ENCODE peak calls at places on chromosome 19, in seven cellular contexts. F is cardiac fibroblast, G is mammary epithelial cell, P is spleen, S is neural crest cell, O is cardiac muscle cell, R is epithelial cell of esophagus. E is an unnamed sample.

GRCh38 chr19:15216363-15216762 is 15.6 kb upstream of the NOTCH3 start:
- DNase-seq in G (peak), S (no peak), O (no peak), R (peak), P (no peak), F (no peak), E (peak)

GRCh38 chr19:13022111-13022858 is 27.0 kb downstream of the NFIX start:
- DNase-seq in G (peak), S (no peak), R (no peak), P (no peak), F (peak), O (no peak), E (no peak)

GRCh38 chr19:32238076-32238475 is 107.3 kb upstream of the ZNF507 start:
- DNase-seq in S (no peak), P (no peak), O (no peak), F (no peak), R (no peak), G (no peak), E (no peak)

GRCh38 chr19:12745166-12745897 is 6.3 kb upstream of the BEST2 start:
- DNase-seq in F (peak), O (no peak), R (no peak), P (no peak), S (no peak), G (no peak), E (no peak)

GRCh38 chr19:11479470-11480080 is 1.3 kb downstream of the ELAVL3 start:
- DNase-seq in O (peak), S (peak), F (peak), R (peak), P (no peak), G (no peak), E (peak)

GRCh38 chr19:10001899-10002298 is 8.4 kb downstream of the COL5A3 start:
- DNase-seq in O (no peak), S (peak), F (peak), P (no peak), G (no peak), R (no peak), E (peak)

GRCh38 chr19:21143846-21144245 is 2.0 kb downstream of the ZNF431 start:
- DNase-seq in P (no peak), G (peak), O (no peak), S (no peak), F (no peak), R (peak), E (no peak)

GRCh38 chr19:33868821-33869412 is 72.2 kb downstream of the KCTD15 start:
- DNase-seq in G (peak), R (peak), F (peak), S (no peak), O (peak), P (peak), E (no peak)

GRCh38 chr19:4457654-4458406 is at the start of gene UBXN6:
- DNase-seq in S (peak), R (peak), F (peak), G (peak), O (peak), P (peak), E (peak)

GRCh38 chr19:18489627-18490184 is 32.2 kb downstream of the ELL start:
- DNase-seq in O (no peak), F (no peak), S (no peak), R (no peak), P (no peak), G (no peak), E (no peak)

GRCh38 chr19:32176591-32176990 is 168.8 kb upstream of the ZNF507 start:
- DNase-seq in S (no peak), G (no peak), O (no peak), R (no peak), P (no peak), F (no peak), E (no peak)

GRCh38 chr19:30109565-30109964 is 167.5 kb downstream of the URI1 start:
- DNase-seq in S (no peak), F (no peak), R (no peak), O (no peak), P (no peak), G (no peak), E (no peak)

DNA sequence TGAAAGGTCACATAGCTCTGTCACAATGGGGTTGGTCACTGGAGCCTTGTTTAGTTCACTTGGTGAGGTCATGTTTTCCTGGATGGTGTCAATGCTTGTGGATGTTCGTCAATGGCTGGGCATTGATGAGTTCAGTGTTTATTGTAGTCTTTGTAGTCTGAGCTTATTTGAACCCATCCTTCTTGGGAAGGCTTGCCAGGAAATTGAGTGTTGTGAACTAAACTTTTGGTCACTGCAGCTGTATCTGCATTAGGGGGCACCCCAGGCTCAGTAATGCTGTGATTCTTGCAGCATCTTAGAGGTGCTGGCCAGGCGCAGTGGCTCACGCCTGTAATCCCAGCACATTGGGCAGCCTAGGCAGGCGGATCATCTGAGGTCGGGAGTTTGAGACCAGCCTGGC is 22.0 kb downstream of the BLOC1S3 start:
- DNase-seq in G (peak), S (peak), O (peak), F (peak), P (no peak), R (peak), E (peak)
- TF ChIP-seq CTCF in G (peak), S (peak), O (peak), F (peak), P (no peak), R (peak), E (peak)

GRCh38 chr19:1400281-1401137 is 833 bp downstream of the GAMT start:
- DNase-seq in P (no peak), S (no peak), O (peak), G (no peak), R (no peak), F (peak), E (peak)

GRCh38 chr19:1399745-1400144 is 1.6 kb downstream of the GAMT start:
- DNase-seq in R (no peak), P (no peak), S (no peak), O (no peak), F (no peak), G (no peak), E (no peak)

GRCh38 chr19:1401889-1402217 is 511 bp upstream of the GAMT start:
- DNase-seq in S (no peak), R (no peak), F (no peak), P (no peak), O (no peak), G (no peak), E (no peak)

GRCh38 chr19:1402411-1403070 is 1.2 kb upstream of the GAMT start:
- DNase-seq in S (no peak), R (peak), O (no peak), G (peak), P (no peak), F (no peak), E (no peak)

GRCh38 chr19:1401138-1401888 is at the start of gene GAMT:
- DNase-seq in G (no peak), O (peak), R (no peak), P (peak), S (peak), F (peak), E (no peak)
- TF ChIP-seq CTCF in G (peak), O (peak), R (no peak), P (peak), S (peak), F (no peak), E (no peak)

DNA sequence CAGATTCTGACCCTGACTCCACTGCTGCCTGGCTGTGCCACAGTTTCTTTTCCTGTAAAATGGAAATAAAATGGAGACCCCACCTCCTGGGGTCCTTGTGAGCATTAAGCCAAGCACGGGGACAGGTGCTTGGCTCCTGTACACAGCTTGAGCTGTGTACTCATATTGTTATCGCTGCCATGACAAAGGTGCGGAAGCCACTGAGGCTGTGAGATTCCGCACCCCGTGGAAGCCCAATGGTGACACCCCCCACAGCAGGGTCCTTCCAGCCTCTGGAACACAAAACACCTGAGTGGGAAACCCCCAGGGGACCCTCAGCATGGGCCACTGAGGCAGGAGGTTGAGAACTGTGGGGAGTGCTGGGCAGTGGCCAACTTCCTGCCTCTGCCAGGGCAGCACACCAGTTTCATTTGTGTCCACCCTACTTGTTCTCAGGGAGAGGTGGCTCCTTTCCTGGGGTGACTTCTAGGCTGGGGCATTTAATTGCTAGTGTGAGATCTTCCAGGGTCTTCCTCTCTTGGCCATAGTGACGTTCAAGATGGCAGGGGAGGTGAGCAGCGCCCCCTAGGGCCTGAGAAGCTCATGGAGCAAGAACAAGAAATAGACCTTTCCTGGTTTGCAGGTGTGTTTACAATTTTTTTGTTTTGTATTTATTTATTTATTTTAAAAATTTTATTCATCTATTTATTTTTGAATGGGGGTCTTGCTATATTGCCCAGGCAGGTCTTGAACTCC is 5.4 kb upstream of the JSRP1 start:
- DNase-seq in P (no peak), R (peak), S (peak), G (no peak), O (peak), F (peak), E (no peak)
- TF ChIP-seq CTCF in P (peak), R (peak), S (peak), G (peak), O (peak), F (peak), E (peak)

GRCh38 chr19:39082167-39082566 is 2.0 kb upstream of the ACP7 start:
- DNase-seq in R (no peak), F (no peak), O (no peak), P (no peak), S (no peak), G (no peak), E (no peak)
- TF ChIP-seq CTCF in R (no peak), F (no peak), O (no peak), P (no peak), S (no peak), G (no peak), E (no peak)

GRCh38 chr19:42326969-42327368 is 1.5 kb downstream of the MEGF8 start:
- DNase-seq in G (no peak), R (no peak), F (no peak), S (no peak), P (no peak), O (no peak), E (no peak)

GRCh38 chr19:42325896-42326771 is 699 bp downstream of the MEGF8 start:
- DNase-seq in R (no peak), P (peak), G (peak), S (peak), F (no peak), O (peak), E (peak)

GRCh38 chr19:42323852-42324654 is 1.4 kb upstream of the MEGF8 start:
- DNase-seq in S (no peak), F (no peak), R (no peak), G (no peak), O (no peak), P (peak), E (no peak)

GRCh38 chr19:42324655-42325307 is 654 bp upstream of the MEGF8 start:
- DNase-seq in F (no peak), S (no peak), G (no peak), R (no peak), P (peak), O (no peak), E (no peak)

DNA sequence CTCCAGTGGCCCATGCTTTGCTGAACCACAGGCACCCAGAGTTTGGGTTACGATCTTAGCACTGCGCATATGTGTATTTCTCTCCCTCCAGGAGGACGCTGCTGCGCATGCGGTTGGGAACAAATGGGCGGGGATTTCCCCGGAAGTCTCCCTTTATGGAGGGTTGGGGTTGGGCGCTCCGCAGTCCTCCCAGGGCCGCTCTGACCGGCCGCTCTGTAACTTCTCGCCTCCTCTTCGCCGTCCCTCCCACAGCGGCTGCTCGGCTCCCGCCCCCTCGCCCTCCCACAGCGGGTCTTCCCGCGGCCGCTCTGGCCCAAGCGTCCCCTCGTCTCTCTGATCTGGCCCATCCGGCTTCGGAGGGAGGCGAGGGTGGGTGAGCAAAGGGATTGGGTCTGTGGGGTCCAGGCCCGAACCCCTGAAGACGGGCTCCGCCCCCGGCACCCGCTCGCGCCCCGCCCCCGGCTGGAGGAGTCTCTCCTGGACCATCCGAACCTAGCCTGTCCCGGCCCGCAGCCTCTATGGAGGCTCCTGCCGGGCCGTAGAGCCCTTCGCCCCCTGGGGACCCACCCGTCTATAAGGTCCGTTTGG is at the start of gene MEGF8:
- DNase-seq in O (peak), R (peak), S (peak), G (peak), F (peak), P (peak), E (peak)
- TF ChIP-seq CTCF in O (peak), R (peak), S (peak), G (peak), F (peak), P (peak), E (peak)

GRCh38 chr19:27776020-27776419 is 1436.9 kb downstream of the UQCRFS1 start:
- DNase-seq in G (peak), R (peak), F (peak), O (no peak), S (no peak), P (no peak), E (peak)
- TF ChIP-seq CTCF in G (peak), R (peak), F (peak), O (peak), S (peak), P (no peak), E (no peak)

GRCh38 chr19:51259348-51260245 is 8.7 kb downstream of the SIGLECL1 start:
- DNase-seq in O (peak), G (peak), F (peak), S (peak), P (no peak), R (peak), E (peak)
- TF ChIP-seq CTCF in O (peak), G (peak), F (peak), S (peak), P (peak), R (peak), E (peak)

E was measured in Caco-2.